ENCODE peak calls at places on chromosomes 4 and X, in four cellular contexts. Y, J, N and Z are unnamed samples.

GRCh38 chr4:153176938-153177337 is 27.3 kb upstream of the TRIM2 start:
- DNase-seq in N (no peak), J (no peak), Y (no peak), Z (no peak)

GRCh38 chr4:181319629-181320028 is 923.6 kb upstream of the TENM3 start:
- DNase-seq in N (no peak), Y (no peak), J (peak), Z (no peak)

GRCh38 chr4:159607824-159608223 is 504.9 kb downstream of the RAPGEF2 start:
- DNase-seq in Y (no peak), J (no peak), N (no peak), Z (no peak)

GRCh38 chr4:6269400-6269650 is 325 bp upstream of the WFS1 start:
- DNase-seq in Y (no peak), N (no peak), J (no peak), Z (no peak)

GRCh38 chr4:39855909-39856512 is 121.7 kb downstream of the PDS5A start:
- DNase-seq in J (no peak), Y (no peak), N (no peak), Z (peak)

GRCh38 chr4:16225996-16226815 is at the start of gene TAPT1:
- DNase-seq in J (peak), N (peak), Y (peak), Z (peak)

GRCh38 chrX:10582945-10583344 is 37.4 kb downstream of the MID1 start:
- DNase-seq in J (no peak), N (peak), Y (no peak), Z (peak)

GRCh38 chrX:574355-574754 is 56.2 kb upstream of the SHOX start:
- DNase-seq in N (no peak), Y (no peak), J (no peak), Z (no peak)

GRCh38 chr4:39367166-39367565 is 1.0 kb upstream of the RFC1 start:
- DNase-seq in Y (no peak), J (no peak), N (no peak), Z (no peak)

GRCh38 chr4:117225441-117225840 is 140.1 kb upstream of the TRAM1L1 start:
- DNase-seq in N (no peak), J (no peak), Y (no peak), Z (no peak)

GRCh38 chr4:82968972-82969371 is 41.7 kb downstream of the LIN54 start:
- DNase-seq in N (no peak), J (no peak), Y (no peak), Z (no peak)

GRCh38 chr4:3254302-3255131 is 5.6 kb downstream of the MSANTD1 start:
- DNase-seq in Y (no peak), J (no peak), N (no peak), Z (no peak)

GRCh38 chrX:148806145-148806868 is 305.9 kb downstream of the AFF2 start:
- DNase-seq in Y (no peak), N (no peak), J (no peak), Z (no peak)

GRCh38 chr4:171334549-171334948 is 478.7 kb upstream of the GALNTL6 start:
- DNase-seq in N (no peak), J (no peak), Y (no peak), Z (no peak)